ENCODE peak calls at places on chromosomes 16 and 17, in five cellular contexts. X is neural progenitor cell, D is SK-N-SH, K is neuronal stem cell, I is GM23248. S is an unnamed sample.

GRCh38 chr17:16973760-16974540 is 2.0 kb upstream of the TNFRSF13B start:
- DNase-seq in X (no peak), K (no peak), D (no peak), I (no peak), S (no peak)

GRCh38 chr17:80761421-80761871 is 216.8 kb downstream of the RPTOR start:
- DNase-seq in X (no peak), K (no peak), D (no peak), I (peak; percentile 66), S (no peak)

GRCh38 chr17:72338847-72339790 is 218.3 kb downstream of the SOX9 start:
- DNase-seq in D (peak; percentile 49), K (no peak), I (peak; percentile 95), X (no peak), S (no peak)

GRCh38 chr16:67441907-67442306 is 11.0 kb downstream of the HSD11B2 start:
- DNase-seq in K (no peak), X (no peak), D (no peak), I (no peak), S (no peak)

GRCh38 chr16:9094008-9094846 is 2.8 kb downstream of the HAPSTR1 start:
- DNase-seq in X (no peak), D (no peak), I (no peak), K (no peak), S (no peak)

GRCh38 chr17:851986-852385 is 69.8 kb downstream of the MRM3 start:
- DNase-seq in X (no peak), K (no peak), D (no peak), I (no peak), S (no peak)

GRCh38 chr17:40317345-40317873 is 8.4 kb downstream of the RARA start:
- DNase-seq in D (peak; percentile 68), X (peak; percentile 85), K (no peak), I (peak; percentile 87), S (no peak)

GRCh38 chr17:4329838-4330237 is 36.6 kb downstream of the UBE2G1 start:
- DNase-seq in X (no peak), K (no peak), I (peak; percentile 98), D (no peak), S (no peak)

GRCh38 chr16:30896203-30896889 is at the start of gene CTF1:
- DNase-seq in I (peak; percentile 85), K (peak; percentile 83), X (peak; percentile 92), D (peak; percentile 85), S (no peak)

GRCh38 chr17:48539177-48539576 is 5.7 kb downstream of the HOXB2 start:
- DNase-seq in D (no peak), X (no peak), K (no peak), I (peak; percentile 89), S (no peak)

GRCh38 chr16:82715833-82716232 is 89.1 kb downstream of the CDH13 start:
- DNase-seq in D (no peak), I (peak; percentile 73), K (no peak), X (no peak), S (no peak)

GRCh38 chr17:19260958-19261357 is 23.8 kb downstream of the EPN2 start:
- DNase-seq in K (no peak), D (no peak), I (peak; percentile 17), X (peak; percentile 17), S (no peak)

GRCh38 chr17:50967795-50968194 is 101.6 kb upstream of the TOB1 start:
- DNase-seq in K (no peak), X (no peak), D (no peak), I (peak; percentile 33), S (no peak)

GRCh38 chr17:78428842-78429617 is 50.6 kb downstream of the PGS1 start:
- DNase-seq in I (no peak), X (no peak), K (no peak), D (no peak), S (no peak)

GRCh38 chr16:66484453-66485213 is 57.5 kb downstream of the BEAN1 start:
- DNase-seq in I (no peak), X (no peak), K (no peak), D (no peak), S (no peak)

GRCh38 chr16:569445-570254 is at the start of gene PIGQ:
- DNase-seq in X (peak; percentile 90), K (peak; percentile 74), D (peak; percentile 91), I (peak; percentile 82), S (no peak)

GRCh38 chr16:27304881-27305280 is 8.9 kb upstream of the IL4R start:
- DNase-seq in D (no peak), I (no peak), K (no peak), X (no peak), S (no peak)

GRCh38 chr16:74601131-74601871 is 5.6 kb downstream of the GLG1 start:
- DNase-seq in K (no peak), X (no peak), I (no peak), D (peak; percentile 30), S (no peak)

GRCh38 chr16:588639-588888 is 1.3 kb upstream of the RAB40C start:
- DNase-seq in K (no peak), X (peak; percentile 81), I (peak; percentile 92), D (peak; percentile 58), S (no peak)

GRCh38 chr16:72198021-72198420 is 26.1 kb upstream of the PMFBP1 start:
- DNase-seq in X (no peak), D (peak; percentile 68), K (no peak), I (peak; percentile 91), S (peak; percentile 18)

GRCh38 chr16:80991792-80992430 is 14.8 kb downstream of the CMC2 start:
- DNase-seq in X (no peak), D (no peak), K (no peak), I (no peak), S (no peak)

GRCh38 chr16:3642397-3643094 is 11.9 kb upstream of the DNASE1 start:
- DNase-seq in I (no peak), K (no peak), D (peak; percentile 91), X (no peak), S (no peak)

GRCh38 chr16:72066747-72067146 is 3.7 kb downstream of the HPR start:
- DNase-seq in X (peak; percentile 56), I (peak; percentile 65), K (peak; percentile 15), D (peak; percentile 37), S (no peak)

GRCh38 chr16:16021988-16022682 is 72.7 kb downstream of the ABCC1 start:
- DNase-seq in X (peak; percentile 54), D (peak; percentile 82), K (peak; percentile 32), I (peak; percentile 98), S (no peak)

GRCh38 chr16:75160386-75160785 is 12.1 kb downstream of the ZFP1 start:
- DNase-seq in K (no peak), I (no peak), X (no peak), D (no peak), S (no peak)

GRCh38 chr16:17590711-17591654 is 120.2 kb upstream of the XYLT1 start:
- DNase-seq in I (peak; percentile 72), X (no peak), D (no peak), K (no peak), S (no peak)

GRCh38 chr16:1567988-1568387 is 34.5 kb downstream of the TMEM204 start:
- DNase-seq in K (no peak), I (no peak), X (no peak), D (no peak), S (no peak)

GRCh38 chr17:65472602-65473001 is 88.8 kb downstream of the AXIN2 start:
- DNase-seq in I (peak; percentile 85), D (no peak), K (no peak), X (no peak), S (no peak)

DNA sequence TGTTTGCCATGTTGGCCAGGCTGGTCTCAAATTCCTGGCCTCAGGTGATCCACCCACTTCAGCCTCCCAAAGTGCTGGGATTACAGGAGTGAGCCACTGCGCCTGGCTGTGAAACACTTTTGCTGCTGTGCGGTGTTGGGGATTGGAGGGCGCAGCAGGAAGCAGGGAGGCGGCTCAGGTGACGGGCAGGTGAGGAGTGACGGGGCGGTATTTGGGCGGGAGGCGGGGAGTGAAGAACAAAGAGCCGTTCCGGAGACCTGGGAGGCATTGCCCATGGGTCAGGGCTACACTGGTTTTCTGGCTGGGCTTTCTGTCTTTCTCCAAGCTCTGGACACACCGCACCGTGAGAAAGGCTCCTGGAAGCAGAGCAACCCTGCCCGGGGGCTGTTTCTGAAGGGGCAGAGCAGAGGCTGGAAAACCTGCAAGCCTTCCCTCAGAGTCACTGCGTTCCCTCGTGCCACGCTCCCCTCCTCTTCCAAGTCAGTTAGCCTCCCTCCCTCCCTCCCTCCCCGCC is 22.1 kb downstream of the CRISPLD2 start:
- DNase-seq in K (no peak), I (no peak), X (peak; percentile 41), D (peak; percentile 33), S (no peak)
- H3K4me3 ChIP-seq in K (no peak overlapping the region), I (no peak overlapping the region), X (no peak overlapping the region), D (no peak overlapping the region), S (no peak overlapping the region)

GRCh38 chr16:63856537-63856936 is 1265.3 kb downstream of the CDH11 start:
- DNase-seq in X (no peak), I (no peak), D (no peak), K (no peak), S (no peak)
- H3K9ac ChIP-seq in X (no peak overlapping the region), I (no peak overlapping the region), D (no peak overlapping the region), K (no peak overlapping the region), S (no peak overlapping the region)

GRCh38 chr17:55089955-55090573 is 121.5 kb downstream of the STXBP4 start:
- DNase-seq in X (peak; percentile 3), D (no peak), I (peak; percentile 1), K (no peak), S (no peak)
- H3K4me3 ChIP-seq in X (no peak overlapping the region), D (no peak overlapping the region), I (no peak overlapping the region), K (no peak overlapping the region), S (no peak overlapping the region)

DNA sequence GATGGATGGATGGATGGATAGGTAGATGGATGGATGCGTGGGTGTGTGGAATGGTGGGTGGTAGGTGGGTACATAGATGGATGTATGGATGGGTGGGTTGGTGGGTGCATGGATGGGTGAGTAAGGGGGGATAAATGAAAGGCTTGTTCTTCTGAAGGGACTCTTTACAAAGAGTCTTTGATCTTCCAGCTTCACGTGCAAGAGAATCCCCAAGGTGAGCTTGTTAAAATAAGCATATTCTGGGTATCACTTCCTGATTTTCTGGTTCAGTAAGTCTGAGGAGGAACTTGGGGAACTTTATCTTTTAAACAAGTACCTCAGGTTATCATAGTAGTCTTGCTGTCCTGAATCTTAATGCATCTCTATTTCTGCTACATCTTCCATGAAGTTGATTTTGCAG is 639.1 kb downstream of the MAF start:
- DNase-seq in X (no peak), D (no peak), K (no peak), I (no peak), S (no peak)
- H3K9ac ChIP-seq in X (no peak overlapping the region), D (no peak overlapping the region), K (no peak overlapping the region), I (no peak overlapping the region), S (no peak overlapping the region)

DNA sequence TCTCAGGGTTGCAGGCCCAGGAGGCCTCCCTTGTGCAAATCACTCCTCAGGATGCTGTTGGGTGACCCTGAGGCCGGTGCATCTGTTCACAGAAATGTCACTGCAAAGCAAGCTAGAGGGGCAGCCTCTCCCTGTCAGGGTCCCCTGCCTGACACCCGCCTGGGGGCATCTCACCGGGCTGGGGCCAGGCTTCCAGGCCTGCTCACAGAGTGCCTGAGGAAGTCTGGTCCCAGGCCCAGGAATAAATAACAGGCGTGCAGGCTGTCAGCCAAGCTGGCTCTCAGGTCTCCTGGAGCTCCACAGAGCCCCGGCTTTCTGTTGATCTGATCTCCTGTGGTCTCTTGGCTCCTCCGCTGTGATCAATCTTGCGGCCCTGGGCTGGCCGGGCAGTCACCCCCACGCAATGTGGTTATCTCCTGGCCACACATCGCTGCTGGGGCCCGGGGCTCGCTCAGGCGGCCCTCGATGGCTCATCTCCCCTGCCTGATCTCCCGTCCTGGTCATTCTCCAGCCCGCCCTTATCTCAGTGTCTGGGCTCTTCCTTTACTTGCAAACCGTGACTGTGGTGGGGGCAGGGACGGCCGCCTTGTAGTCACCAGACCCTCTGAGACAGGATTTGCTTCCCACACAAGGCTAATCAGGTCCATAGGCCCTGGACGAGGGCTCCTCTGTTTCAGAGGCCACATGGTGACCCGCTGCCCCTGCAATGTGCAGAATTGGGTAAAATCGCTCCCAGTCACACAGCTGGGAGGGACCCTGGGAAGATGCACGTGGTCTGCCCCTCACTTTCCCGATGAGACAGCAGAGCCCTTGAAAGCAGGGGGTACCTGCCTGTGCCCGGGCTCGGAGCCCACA is 231.2 kb upstream of the GSE1 start:
- DNase-seq in I (peak; percentile 44), X (no peak), D (peak; percentile 87), K (no peak), S (no peak)
- H3K4me3 ChIP-seq in I (no peak overlapping the region), X (no peak overlapping the region), D (no peak overlapping the region), K (no peak overlapping the region), S (no peak overlapping the region)

S was measured in SK-N-MC.